ENCODE peak calls at places on chromosomes 3 and 15, in four cellular contexts. O is HepG2, W is K562, H is GM12878. F is an unnamed sample.

GRCh38 chr15:75606711-75607684 is 18.5 kb downstream of the SNUPN start:
- DNase-seq in O (no peak), W (peak), H (no peak), F (no peak)

GRCh38 chr3:21486381-21486935 is 264.6 kb downstream of the ZNF385D start:
- DNase-seq in O (no peak), W (no peak), H (no peak), F (no peak)

GRCh38 chr3:18111702-18112311 is 313.3 kb downstream of the SATB1 start:
- DNase-seq in O (peak), W (no peak), H (peak), F (peak)

GRCh38 chr15:80732818-80733217 is 37.7 kb downstream of the ABHD17C start:
- DNase-seq in O (no peak), W (no peak), H (no peak), F (no peak)

GRCh38 chr3:37064747-37065146 is 71.4 kb downstream of the MLH1 start:
- DNase-seq in O (no peak), W (no peak), H (no peak), F (no peak)

GRCh38 chr3:134476306-134476705 is 9.5 kb downstream of the ANAPC13 start:
- DNase-seq in O (no peak), W (no peak), H (no peak), F (no peak)

GRCh38 chr15:53869044-53869805 is 109.0 kb upstream of the UNC13C start:
- DNase-seq in O (no peak), W (peak), H (no peak), F (peak)

GRCh38 chr15:39455502-39455991 is 125.3 kb upstream of the THBS1 start:
- DNase-seq in O (peak), W (peak), H (no peak), F (no peak)

GRCh38 chr15:101522621-101523559 is 33.4 kb upstream of the PCSK6 start:
- DNase-seq in O (no peak), W (no peak), H (no peak), F (no peak)

GRCh38 chr3:144394052-144394451 is 422.4 kb downstream of the DIPK2A start:
- DNase-seq in O (no peak), W (no peak), H (no peak), F (no peak)

GRCh38 chr3:170500995-170501394 is 82.3 kb downstream of the CLDN11 start:
- DNase-seq in O (no peak), W (no peak), H (no peak), F (no peak)

GRCh38 chr15:29747837-29748417 is 74.3 kb downstream of the TJP1 start:
- DNase-seq in O (peak), W (no peak), H (no peak), F (no peak)

GRCh38 chr15:51621917-51622268 is 678 bp downstream of the DMXL2 start:
- DNase-seq in O (peak), W (peak), H (no peak), F (peak)

GRCh38 chr3:14598143-14598569 is 53.4 kb upstream of the CCDC174 start:
- DNase-seq in O (no peak), W (peak), H (no peak), F (peak)

GRCh38 chr3:57112206-57112605 is 51.7 kb downstream of the SPATA12 start:
- DNase-seq in O (peak), W (peak), H (no peak), F (peak)

GRCh38 chr3:52227117-52227516 is 1.7 kb upstream of the TLR9 start:
- DNase-seq in O (no peak), W (no peak), H (no peak), F (no peak)
- TF ChIP-seq BHLHE40 in O (no peak), W (no peak), H (no peak), F (no peak)

DNA sequence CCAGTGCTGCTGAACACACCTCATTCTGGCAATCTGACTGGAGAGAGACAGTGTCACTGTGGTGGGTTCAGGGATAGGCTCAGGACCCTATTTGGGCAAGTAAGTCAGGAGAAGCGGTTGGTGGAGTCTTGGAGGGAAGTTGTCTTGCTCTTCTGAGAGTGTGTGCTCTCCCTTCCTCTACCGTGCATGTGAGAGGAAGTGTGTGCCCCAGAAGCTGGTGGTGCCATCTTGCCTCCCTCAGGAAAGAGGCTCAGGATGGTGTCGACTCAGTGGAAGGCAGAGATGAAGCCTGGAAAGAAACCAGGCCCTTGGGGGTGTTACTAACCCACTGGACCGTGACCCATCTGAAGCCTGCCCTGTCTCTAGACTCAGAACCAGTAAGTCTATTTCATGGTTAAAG is 6.8 kb upstream of the RARRES1 start:
- DNase-seq in O (no peak), W (no peak), H (no peak), F (no peak)
- TF ChIP-seq SP1 in O (no peak), W (no peak), H (no peak), F (no peak)

DNA sequence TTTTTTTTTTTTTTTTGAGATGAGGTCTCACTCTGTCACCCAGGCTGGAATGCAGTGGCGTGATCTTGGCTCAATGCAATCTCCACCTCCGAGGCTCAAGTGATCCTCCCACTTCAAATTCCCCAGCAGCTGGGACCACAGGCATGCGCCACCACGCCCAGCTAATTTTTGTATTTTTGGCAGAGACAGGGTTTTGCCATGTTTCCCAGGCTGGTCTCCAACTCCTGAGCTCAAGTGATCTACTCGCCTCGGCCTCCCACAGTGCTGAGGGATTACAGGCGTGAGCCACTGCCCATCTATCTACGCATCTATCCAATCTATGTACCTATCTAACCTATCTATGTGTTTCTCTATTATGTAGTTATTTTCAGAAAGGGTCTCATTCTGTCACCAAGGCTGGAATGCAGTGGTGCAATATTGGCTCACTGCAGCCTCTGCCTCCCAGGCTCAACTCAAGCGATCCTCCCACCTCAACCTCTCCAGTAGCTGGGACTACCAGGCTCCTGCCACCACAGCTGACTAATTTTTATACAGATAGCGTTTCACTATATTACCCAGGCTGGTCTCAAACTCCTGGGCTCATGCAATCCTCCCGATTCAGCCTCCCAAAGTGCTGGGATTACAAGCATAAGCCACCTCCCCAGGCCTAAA is 20.2 kb upstream of the GPX1 start:
- DNase-seq in O (peak), W (no peak), H (no peak), F (no peak)
- TF ChIP-seq BHLHE40 in O (no peak), W (no peak), H (no peak), F (no peak)

GRCh38 chr3:126345641-126346460 is 11.4 kb downstream of the KLF15 start:
- DNase-seq in O (no peak), W (no peak), H (no peak), F (no peak)

GRCh38 chr3:126342991-126343661 is 14.1 kb downstream of the KLF15 start:
- DNase-seq in O (peak), W (peak), H (no peak), F (peak)

GRCh38 chr3:126343675-126344074 is 13.5 kb downstream of the KLF15 start:
- DNase-seq in O (no peak), W (no peak), H (no peak), F (no peak)

GRCh38 chr3:126345231-126345630 is 12.0 kb downstream of the KLF15 start:
- DNase-seq in O (no peak), W (no peak), H (no peak), F (no peak)

GRCh38 chr3:126344380-126345041 is 12.7 kb downstream of the KLF15 start:
- DNase-seq in O (no peak), W (no peak), H (no peak), F (no peak)
- TF ChIP-seq SP1 in O (no peak), W (no peak), H (no peak), F (no peak)

F was measured in HEK293T.